ENCODE peak calls at places on chromosomes 4 and X, in six cellular contexts. M is IMR-90, N is neural progenitor cell, R is colonic mucosa, H is NT2/D1, J is fibroblast of lung. P is an unnamed sample.
A peak's percentile ranks its signal among the peaks of the same experiment; 100 is the strongest.

GRCh38 chr4:8080754-8081065 is 77.9 kb downstream of the ABLIM2 start:
- DNase-seq in M (no peak), H (no peak), N (no peak), J (no peak), R (no peak), P (no peak)

GRCh38 chr4:84529169-84529751 is 30.2 kb upstream of the NKX6-1 start:
- DNase-seq in N (peak; percentile 56), J (peak; percentile 27), M (peak; percentile 11), H (no peak), R (no peak), P (no peak)

GRCh38 chr4:83440148-83440814 is 15.3 kb downstream of the HELQ start:
- DNase-seq in H (no peak), N (no peak), R (no peak), J (no peak), M (no peak), P (no peak)

GRCh38 chr4:31104033-31104432 is 383.9 kb downstream of the PCDH7 start:
- DNase-seq in H (no peak), R (no peak), J (peak; percentile 69), N (no peak), M (peak; percentile 54), P (no peak)

GRCh38 chrX:24148118-24148517 is 1.4 kb upstream of the ZFX start:
- DNase-seq in J (no peak), H (no peak), N (no peak), M (peak; percentile 11), R (no peak), P (no peak)

GRCh38 chr4:25551608-25552007 is 104.0 kb upstream of the SLC34A2 start:
- DNase-seq in R (peak; percentile 54), J (no peak), N (no peak), M (no peak), H (no peak), P (no peak)

GRCh38 chr4:121551271-121551670 is 145.5 kb downstream of the ANXA5 start:
- DNase-seq in M (no peak), H (no peak), N (no peak), J (no peak), R (no peak), P (no peak)

GRCh38 chrX:44876076-44876475 is 3.1 kb downstream of the KDM6A start:
- DNase-seq in N (no peak), H (no peak), J (peak; percentile 10), R (no peak), M (peak; percentile 37), P (no peak)

GRCh38 chrX:129496625-129497024 is 26.7 kb downstream of the SMARCA1 start:
- DNase-seq in R (no peak), J (peak; percentile 45), M (peak; percentile 67), N (no peak), H (no peak), P (no peak)

GRCh38 chr4:212438-213174 is 88.3 kb downstream of the ZNF718 start:
- DNase-seq in J (peak; percentile 88), N (peak; percentile 6), M (peak; percentile 71), R (peak; percentile 25), H (peak; percentile 90), P (no peak)

GRCh38 chr4:162499478-162499877 is 335.7 kb upstream of the FSTL5 start:
- DNase-seq in J (no peak), H (no peak), N (no peak), M (no peak), R (no peak), P (no peak)

GRCh38 chr4:8537041-8537461 is 43.1 kb upstream of the GPR78 start:
- DNase-seq in J (peak; percentile 79), M (peak; percentile 90), H (no peak), R (peak; percentile 70), N (no peak), P (no peak)

GRCh38 chr4:136032391-136032790 is 1499.9 kb downstream of the PCDH18 start:
- DNase-seq in H (no peak), J (no peak), N (peak; percentile 62), R (no peak), M (no peak), P (no peak)

GRCh38 chr4:183658362-183659028 is 490 bp downstream of the RWDD4 start:
- DNase-seq in M (peak; percentile 10), R (peak; percentile 33), J (no peak), H (no peak), N (peak; percentile 49), P (no peak)

GRCh38 chr4:156756118-156756517 is 215.5 kb downstream of the PDGFC start:
- DNase-seq in R (no peak), N (no peak), M (peak; percentile 29), H (no peak), J (peak; percentile 53), P (no peak)

GRCh38 chr4:52982246-52982950 is 120.3 kb downstream of the RASL11B start:
- DNase-seq in R (no peak), M (peak; percentile 73), J (peak; percentile 80), N (peak; percentile 47), H (peak; percentile 8), P (no peak)

GRCh38 chr4:23921447-23921845 is 31.6 kb upstream of the PPARGC1A start:
- DNase-seq in H (no peak), R (no peak), M (no peak), N (peak; percentile 39), J (no peak), P (no peak)

GRCh38 chr4:173121044-173121685 is 47.4 kb upstream of the GALNT7 start:
- DNase-seq in J (peak; percentile 6), H (no peak), N (peak; percentile 16), R (peak; percentile 65), M (peak; percentile 25), P (peak; percentile 79)

GRCh38 chrX:44748014-44748413 is 95.8 kb upstream of the DUSP21 start:
- DNase-seq in H (no peak), N (no peak), R (no peak), J (peak; percentile 7), M (no peak), P (no peak)

GRCh38 chr4:152045781-152046571 is 285.2 kb upstream of the GATB start:
- DNase-seq in H (peak; percentile 68), M (no peak), R (peak; percentile 68), J (no peak), N (peak; percentile 94), P (no peak)

GRCh38 chr4:113467581-113467980 is 294.0 kb downstream of the CAMK2D start:
- DNase-seq in H (no peak), R (no peak), M (peak; percentile 68), N (no peak), J (peak; percentile 83), P (no peak)

GRCh38 chr4:73257995-73258667 is 467 bp downstream of the ANKRD17 start:
- DNase-seq in M (peak; percentile 32), R (peak; percentile 54), H (no peak), N (no peak), J (peak; percentile 41), P (peak; percentile 42)

GRCh38 chr4:2944091-2944482 is 19.1 kb downstream of the NOP14 start:
- DNase-seq in J (no peak), M (no peak), R (no peak), H (no peak), N (no peak), P (no peak)

GRCh38 chrX:113330416-113330815 is 489.8 kb upstream of the AMOT start:
- DNase-seq in R (no peak), N (no peak), J (no peak), H (no peak), M (no peak), P (no peak)

GRCh38 chrX:6460893-6461490 is 73.9 kb downstream of the VCX3A start:
- DNase-seq in N (no peak), M (no peak), J (no peak), R (no peak), H (no peak), P (no peak)

GRCh38 chr4:82268050-82268825 is 105.6 kb downstream of the HNRNPD start:
- DNase-seq in H (peak; percentile 51), N (peak; percentile 80), R (peak; percentile 46), M (peak; percentile 50), J (peak; percentile 58), P (peak; percentile 56)

GRCh38 chr4:180456928-180457327 is 1786.3 kb upstream of the TENM3 start:
- DNase-seq in N (no peak), M (no peak), R (no peak), J (no peak), H (no peak), P (no peak)

GRCh38 chr4:153154010-153154975 is 50.0 kb upstream of the TRIM2 start:
- DNase-seq in N (no peak), H (no peak), M (peak; percentile 68), J (peak; percentile 63), R (peak; percentile 80), P (peak; percentile 63)
- H3K9ac ChIP-seq in N (no peak overlapping the region), H (peak overlapping the region; percentile 54), M (no peak overlapping the region), J (no peak overlapping the region), R (peak overlapping the region; percentile 81), P (peak overlapping the region; percentile 86)

DNA sequence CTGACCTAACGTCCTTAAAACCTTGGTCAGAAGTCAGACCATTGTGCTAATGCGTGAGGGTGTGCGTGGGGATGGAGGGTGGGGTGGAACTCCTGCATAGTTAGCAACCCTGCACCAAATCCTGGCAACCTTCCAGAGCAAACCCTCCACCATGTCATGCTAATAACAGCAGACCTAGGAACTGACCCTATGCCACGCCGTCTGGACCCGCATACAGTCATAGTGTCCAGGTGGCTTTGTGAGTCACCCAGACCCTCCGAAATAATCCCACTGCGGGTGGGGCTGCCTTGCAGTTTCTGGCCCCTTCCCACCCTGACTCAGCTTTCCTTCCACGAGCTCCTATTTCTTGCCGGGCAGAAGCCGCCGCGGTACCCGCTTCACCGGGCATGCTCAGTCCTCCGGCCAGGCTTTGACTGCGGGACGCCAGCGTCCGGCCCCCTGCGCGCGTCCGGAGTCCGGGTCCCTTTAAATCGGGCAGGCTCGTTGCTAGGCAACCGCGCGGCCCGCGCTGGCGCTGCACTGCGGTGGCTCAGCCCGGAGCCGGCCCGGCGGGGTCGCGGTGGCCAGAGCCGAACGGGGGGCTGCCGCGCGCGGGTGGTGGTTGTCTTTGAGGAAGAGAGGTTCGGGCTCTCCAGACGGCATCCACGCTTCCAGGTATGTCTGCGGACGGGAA is at the start of gene CCDC160:
- DNase-seq in M (no peak), H (no peak), N (peak; percentile 93), R (peak; percentile 25), J (peak; percentile 29), P (no peak)
- H3K4me3 ChIP-seq in M (peak within 1 kb of the TSS; percentile 41), H (peak within 1 kb of the TSS; percentile 42), N (peak within 1 kb of the TSS; percentile 81), R (peak within 1 kb of the TSS; percentile 33), J (peak within 1 kb of the TSS; percentile 58), P (no peak within 1 kb of the TSS)

DNA sequence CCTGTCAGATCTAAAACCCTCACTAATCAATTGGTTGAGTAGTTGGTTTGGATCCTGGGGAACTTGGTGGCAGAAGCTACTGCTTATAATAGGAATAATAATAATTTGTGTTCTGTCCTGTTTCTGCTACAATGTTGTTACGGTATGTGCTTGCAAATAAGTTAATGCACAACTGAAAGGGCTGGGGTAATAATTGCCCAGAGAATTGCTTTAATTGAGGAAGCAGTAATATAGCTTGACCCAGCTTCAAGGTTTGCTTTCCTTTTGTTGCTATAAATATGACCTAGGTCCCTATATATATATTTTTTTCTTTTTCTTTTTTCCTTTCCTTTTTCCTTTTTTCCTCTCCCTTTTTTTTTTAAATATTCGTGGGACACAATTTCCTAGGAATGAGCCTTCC is 21.4 kb upstream of the CSTF2 start:
- DNase-seq in H (no peak), R (no peak), M (no peak), N (no peak), J (no peak), P (no peak)
- H3K36me3 ChIP-seq in H (no peaks in the 10 kb centered on the region), R (no peaks in the 10 kb centered on the region), M (no peaks in the 10 kb centered on the region), N (no peaks in the 10 kb centered on the region), J (no peaks in the 10 kb centered on the region), P (no peaks in the 10 kb centered on the region)

DNA sequence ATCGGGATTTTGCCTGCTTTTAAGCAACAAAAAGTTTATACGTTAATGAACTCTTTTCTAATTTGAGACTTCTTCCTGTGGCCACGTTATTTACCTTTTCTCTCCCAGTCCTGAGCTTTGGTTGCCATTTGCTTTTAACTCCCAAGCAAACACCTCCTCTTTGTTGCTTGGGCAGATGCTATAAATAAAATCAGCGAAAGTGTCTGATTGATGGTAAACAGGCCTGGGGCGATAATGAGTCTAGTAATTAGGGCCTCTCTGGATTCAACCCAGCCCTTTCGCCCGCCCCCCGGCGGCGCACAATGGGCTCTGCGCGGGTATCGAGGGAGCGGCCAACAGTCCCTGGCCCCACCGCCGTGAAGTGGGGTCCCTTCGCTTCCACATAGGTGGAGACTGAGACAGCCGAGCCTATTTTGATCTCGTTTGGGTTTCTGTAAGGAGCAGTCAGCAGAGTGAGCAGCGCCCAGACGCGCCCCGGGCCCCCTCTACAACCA is 791 bp downstream of the CLGN start:
- DNase-seq in M (no peak), N (peak; percentile 73), H (peak; percentile 6), R (no peak), J (peak; percentile 1), P (peak; percentile 16)
- H3K9ac ChIP-seq in M (no peak overlapping the region), N (peak overlapping the region; percentile 51), H (peak overlapping the region; percentile 89), R (no peak overlapping the region), J (no peak overlapping the region), P (peak overlapping the region; percentile 47)

P was measured in DND-41.